ENCODE peak calls at places on chromosomes 16 and 17, in four cellular contexts. N is OCI-LY7, W is fibroblast of lung, Q is lower lobe of right lung. T is an unnamed sample.

GRCh38 chr17:7442142-7442541 is 2.7 kb upstream of the CHRNB1 start:
- DNase-seq in Q (no peak), N (no peak), W (no peak), T (no peak)

GRCh38 chr17:82332669-82333278 is 792 bp downstream of the SECTM1 start:
- DNase-seq in W (peak; percentile 45), N (no peak), Q (peak; percentile 83), T (peak; percentile 77)

GRCh38 chr16:49652441-49653175 is 203.3 kb downstream of the ZNF423 start:
- DNase-seq in W (peak; percentile 54), N (no peak), Q (peak; percentile 39), T (no peak)

GRCh38 chr16:53743149-53743566 is 39.2 kb downstream of the FTO start:
- DNase-seq in W (peak; percentile 37), N (peak; percentile 34), Q (no peak), T (no peak)

GRCh38 chr17:15323147-15323546 is 18.2 kb downstream of the TEKT3 start:
- DNase-seq in Q (no peak), W (no peak), N (no peak), T (no peak)

GRCh38 chr17:63120406-63120805 is 154.4 kb downstream of the TANC2 start:
- DNase-seq in N (no peak), Q (no peak), W (peak; percentile 28), T (no peak)

GRCh38 chr17:59762022-59762825 is 54.8 kb downstream of the VMP1 start:
- DNase-seq in N (no peak), Q (no peak), W (peak; percentile 84), T (no peak)

GRCh38 chr16:8686879-8687278 is 12.5 kb downstream of the ABAT start:
- DNase-seq in N (no peak), Q (no peak), W (no peak), T (no peak)

GRCh38 chr17:72590382-72590781 is 469.6 kb downstream of the SOX9 start:
- DNase-seq in N (no peak), W (peak; percentile 89), Q (no peak), T (no peak)

GRCh38 chr17:6231886-6232767 is 161.9 kb downstream of the WSCD1 start:
- DNase-seq in Q (no peak), N (no peak), W (peak; percentile 3), T (no peak)

GRCh38 chr17:29133146-29133713 is 47.0 kb downstream of the MYO18A start:
- DNase-seq in N (no peak), W (peak; percentile 83), Q (no peak), T (no peak)

GRCh38 chr16:57276596-57276995 is 7.9 kb downstream of the PLLP start:
- DNase-seq in Q (no peak), W (no peak), N (no peak), T (no peak)

GRCh38 chr16:26963109-26963508 is 103.6 kb upstream of the C16orf82 start:
- DNase-seq in Q (no peak), N (peak; percentile 17), W (peak; percentile 22), T (no peak)

GRCh38 chr17:39400547-39401411 is 647 bp downstream of the FBXL20 start:
- DNase-seq in N (no peak), Q (peak; percentile 50), W (no peak), T (peak; percentile 74)

GRCh38 chr17:50297407-50297865 is 23.2 kb downstream of the TMEM92 start:
- DNase-seq in N (peak; percentile 74), Q (peak; percentile 88), W (peak; percentile 64), T (peak; percentile 89)

GRCh38 chr16:74607967-74608356 is 1.0 kb upstream of the GLG1 start:
- DNase-seq in N (no peak), W (peak; percentile 41), Q (no peak), T (peak; percentile 12)

GRCh38 chr17:47720754-47721533 is 12.1 kb upstream of the TBX21 start:
- DNase-seq in N (no peak), Q (no peak), W (no peak), T (no peak)

GRCh38 chr17:39461911-39462641 is 790 bp downstream of the CDK12 start:
- DNase-seq in N (peak; percentile 25), W (peak; percentile 60), Q (no peak), T (no peak)

GRCh38 chr16:3283525-3284447 is 495 bp downstream of the ZNF263 start:
- DNase-seq in N (no peak), W (no peak), Q (no peak), T (no peak)

GRCh38 chr16:3285131-3285530 is 1.8 kb downstream of the ZNF263 start:
- DNase-seq in N (no peak), Q (no peak), W (no peak), T (no peak)

GRCh38 chr16:3282747-3283524 is at the start of gene ZNF263:
- DNase-seq in N (peak; percentile 97), Q (peak; percentile 97), W (peak; percentile 99), T (peak; percentile 98)

GRCh38 chr16:3281222-3281621 is 2.1 kb upstream of the ZNF263 start:
- DNase-seq in N (no peak), Q (no peak), W (no peak), T (no peak)

DNA sequence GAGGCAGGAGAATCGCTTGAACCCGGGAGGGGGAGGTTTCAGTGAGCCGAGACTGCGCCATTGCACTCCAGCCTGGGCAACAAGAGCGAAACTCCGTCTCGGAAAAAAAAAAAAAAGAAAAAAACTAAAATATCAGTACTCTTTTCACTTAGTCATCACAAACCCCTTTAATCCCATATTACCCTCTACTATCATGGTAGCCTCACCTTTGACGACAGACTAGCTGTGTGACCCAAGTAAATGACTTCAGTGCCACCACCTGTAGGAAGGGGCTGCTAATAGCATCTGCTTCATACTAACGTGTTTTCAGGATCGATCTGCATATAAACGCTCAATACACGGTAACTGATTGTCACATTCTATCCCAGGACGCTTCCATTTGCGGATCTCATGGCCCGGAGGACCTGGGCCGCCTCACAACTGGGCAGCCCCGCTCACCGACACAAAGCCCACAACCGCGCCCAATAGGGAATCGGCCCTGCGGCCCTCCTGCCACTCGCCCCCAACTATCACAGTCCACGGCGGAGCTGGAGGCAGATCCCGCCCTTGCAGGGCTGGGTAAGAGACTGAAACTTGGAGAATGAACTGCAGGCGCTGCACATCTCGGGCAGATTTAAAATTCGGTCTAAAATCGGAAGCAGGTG is 1.1 kb upstream of the ZNF263 start:
- DNase-seq in Q (no peak), N (no peak), W (no peak), T (no peak)
- TF ChIP-seq CTCF in Q (no peak), N (peak; percentile 21), W (no peak), T (no peak)

GRCh38 chr16:67451061-67451703 is 20.3 kb downstream of the HSD11B2 start:
- DNase-seq in N (no peak), W (no peak), Q (no peak), T (no peak)

GRCh38 chr16:67447508-67448076 is 16.7 kb downstream of the HSD11B2 start:
- DNase-seq in N (peak; percentile 68), Q (no peak), W (peak; percentile 88), T (no peak)

GRCh38 chr16:67448580-67448979 is 17.7 kb downstream of the HSD11B2 start:
- DNase-seq in N (no peak), W (no peak), Q (no peak), T (no peak)

GRCh38 chr16:67449739-67450138 is 18.8 kb downstream of the HSD11B2 start:
- DNase-seq in W (peak; percentile 30), N (no peak), Q (no peak), T (no peak)

GRCh38 chr16:67449328-67449727 is 18.4 kb downstream of the HSD11B2 start:
- DNase-seq in Q (no peak), W (no peak), N (no peak), T (no peak)
- H3K4me1 ChIP-seq in Q (peaks cover 89% of the 10 kb centered on the region), W (peaks cover 22% of the 10 kb centered on the region), N (no peaks in the 10 kb centered on the region), T (peaks cover 59% of the 10 kb centered on the region)

GRCh38 chr17:65678534-65678933 is 117.1 kb upstream of the AXIN2 start:
- DNase-seq in Q (no peak), N (no peak), W (no peak), T (no peak)
- H3K4me3 ChIP-seq in Q (no peak overlapping the region), N (no peak overlapping the region), W (no peak overlapping the region), T (peak overlapping the region; percentile 2)

DNA sequence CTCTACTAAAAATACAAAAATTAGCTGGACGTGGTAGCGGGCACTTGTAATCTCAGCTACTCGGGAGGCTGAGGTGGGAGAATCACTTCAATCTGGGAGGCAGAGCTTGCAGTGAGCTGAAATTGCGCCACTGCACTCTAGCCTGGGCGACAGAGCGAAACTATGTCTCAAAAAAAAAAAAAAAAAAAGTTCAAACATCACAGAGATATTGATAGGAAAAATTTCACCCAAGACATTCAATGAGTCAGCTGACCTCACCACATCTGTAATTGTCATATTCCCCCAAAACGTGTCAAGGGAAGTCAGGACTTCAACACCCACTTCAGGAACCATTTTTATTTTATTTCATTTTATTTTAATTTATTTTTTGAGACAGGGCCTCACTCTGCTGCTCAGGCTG is 8.0 kb upstream of the PRSS27 start:
- DNase-seq in W (no peak), N (no peak), Q (no peak), T (no peak)
- TF ChIP-seq CTCF in W (no peak), N (no peak), Q (no peak), T (no peak)

GRCh38 chr17:78719630-78720298 is 62.3 kb downstream of the CYTH1 start:
- DNase-seq in Q (no peak), N (no peak), W (no peak), T (no peak)
- H3K4me1 ChIP-seq in Q (peaks cover 96% of the 10 kb centered on the region), N (peaks cover 100% of the 10 kb centered on the region), W (peaks cover 7% of the 10 kb centered on the region), T (peaks cover 81% of the 10 kb centered on the region)

GRCh38 chr17:64318068-64318467 is 55.0 kb upstream of the TEX2 start:
- DNase-seq in Q (no peak), N (no peak), W (no peak), T (no peak)

GRCh38 chr17:64309710-64310109 is 46.6 kb upstream of the TEX2 start:
- DNase-seq in N (no peak), W (no peak), Q (no peak), T (no peak)

GRCh38 chr17:64319531-64319930 is 56.5 kb upstream of the TEX2 start:
- DNase-seq in W (no peak), N (no peak), Q (no peak), T (no peak)

GRCh38 chr17:64313577-64313976 is 50.5 kb upstream of the TEX2 start:
- DNase-seq in W (no peak), Q (no peak), N (no peak), T (no peak)

DNA sequence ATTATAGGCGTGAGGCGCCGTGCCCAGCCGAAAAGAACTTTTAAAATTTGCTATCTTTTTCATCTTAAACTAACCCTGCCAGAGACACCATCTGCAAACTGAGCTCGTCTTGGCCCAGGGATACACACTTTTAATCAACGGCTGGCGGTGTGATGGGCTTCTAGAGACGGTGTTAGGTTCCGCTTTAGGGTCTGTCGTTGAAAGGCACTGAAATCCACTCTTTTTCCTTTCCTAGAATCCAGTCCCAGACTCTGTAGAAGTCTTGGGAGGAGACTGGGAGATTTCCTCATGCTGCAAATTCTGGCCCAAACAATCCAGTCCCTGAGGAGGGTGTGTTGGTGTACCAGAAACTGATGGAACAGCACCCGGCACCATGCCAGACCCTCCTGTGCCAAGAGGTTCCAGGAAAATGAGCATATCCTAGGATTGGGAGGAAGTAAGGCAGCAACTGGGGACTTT is 52.0 kb upstream of the TEX2 start:
- DNase-seq in W (peak; percentile 88), Q (peak; percentile 85), N (no peak), T (peak; percentile 89)
- H3K4me3 ChIP-seq in W (no peak overlapping the region), Q (no peak overlapping the region), N (no peak overlapping the region), T (no peak overlapping the region)